ENCODE peak calls at places on chromosomes 3 and 15, in nine cellular contexts. One of them, this sample, is unnamed.

GRCh38 chr3:52108302-52109232 is 45.7 kb downstream of the POC1A start:
- DNase-seq in GM12891: no peak
- DNase-seq in sigmoid colon: peak
- DNase-seq in spleen: peak
- DNase-seq in breast epithelium: no peak
- DNase-seq in transverse colon: no peak
- DNase-seq in stomach: no peak
- DNase-seq in HepG2: no peak
- DNase-seq in endothelial cell of umbilical vein: no peak
- DNase-seq in this sample: no peak

GRCh38 chr3:139830817-139831216 is 104.2 kb upstream of the CLSTN2 start:
- DNase-seq in GM12891: no peak
- DNase-seq in sigmoid colon: no peak
- DNase-seq in spleen: no peak
- DNase-seq in breast epithelium: no peak
- DNase-seq in transverse colon: no peak
- DNase-seq in stomach: no peak
- DNase-seq in HepG2: no peak
- DNase-seq in endothelial cell of umbilical vein: no peak
- DNase-seq in this sample: no peak

GRCh38 chr15:33107950-33108349 is 86.6 kb downstream of the FMN1 start:
- DNase-seq in GM12891: no peak
- DNase-seq in sigmoid colon: no peak
- DNase-seq in spleen: no peak
- DNase-seq in breast epithelium: no peak
- DNase-seq in transverse colon: no peak
- DNase-seq in stomach: no peak
- DNase-seq in HepG2: no peak
- DNase-seq in endothelial cell of umbilical vein: no peak
- DNase-seq in this sample: no peak

GRCh38 chr3:7194081-7194835 is 333.3 kb downstream of the GRM7 start:
- DNase-seq in GM12891: no peak
- DNase-seq in sigmoid colon: no peak
- DNase-seq in spleen: no peak
- DNase-seq in breast epithelium: no peak
- DNase-seq in transverse colon: no peak
- DNase-seq in stomach: no peak
- DNase-seq in HepG2: no peak
- DNase-seq in endothelial cell of umbilical vein: no peak
- DNase-seq in this sample: no peak

GRCh38 chr3:18531662-18532061 is 106.5 kb upstream of the SATB1 start:
- DNase-seq in GM12891: no peak
- DNase-seq in sigmoid colon: no peak
- DNase-seq in spleen: no peak
- DNase-seq in breast epithelium: no peak
- DNase-seq in transverse colon: no peak
- DNase-seq in stomach: no peak
- DNase-seq in HepG2: no peak
- DNase-seq in endothelial cell of umbilical vein: no peak
- DNase-seq in this sample: no peak

GRCh38 chr3:42690191-42690590 is 4.9 kb downstream of the KLHL40 start:
- DNase-seq in GM12891: no peak
- DNase-seq in sigmoid colon: no peak
- DNase-seq in spleen: peak
- DNase-seq in breast epithelium: no peak
- DNase-seq in transverse colon: no peak
- DNase-seq in stomach: no peak
- DNase-seq in HepG2: no peak
- DNase-seq in endothelial cell of umbilical vein: no peak
- DNase-seq in this sample: no peak

GRCh38 chr3:174858353-174858752 is 781 bp upstream of the NAALADL2 start:
- DNase-seq in GM12891: no peak
- DNase-seq in sigmoid colon: no peak
- DNase-seq in spleen: no peak
- DNase-seq in breast epithelium: no peak
- DNase-seq in transverse colon: no peak
- DNase-seq in stomach: no peak
- DNase-seq in HepG2: no peak
- DNase-seq in endothelial cell of umbilical vein: no peak
- DNase-seq in this sample: no peak

GRCh38 chr15:44312108-44312507 is 23.6 kb downstream of the GOLM2 start:
- DNase-seq in GM12891: no peak
- DNase-seq in sigmoid colon: no peak
- DNase-seq in spleen: no peak
- DNase-seq in breast epithelium: no peak
- DNase-seq in transverse colon: no peak
- DNase-seq in stomach: no peak
- DNase-seq in HepG2: no peak
- DNase-seq in endothelial cell of umbilical vein: no peak
- DNase-seq in this sample: no peak

GRCh38 chr15:33142708-33143107 is 51.8 kb downstream of the FMN1 start:
- DNase-seq in GM12891: no peak
- DNase-seq in sigmoid colon: no peak
- DNase-seq in spleen: no peak
- DNase-seq in breast epithelium: no peak
- DNase-seq in transverse colon: no peak
- DNase-seq in stomach: no peak
- DNase-seq in HepG2: peak
- DNase-seq in endothelial cell of umbilical vein: no peak
- DNase-seq in this sample: no peak

GRCh38 chr3:121698513-121698912 is 37.8 kb upstream of the HCLS1 start:
- DNase-seq in GM12891: no peak
- DNase-seq in sigmoid colon: no peak
- DNase-seq in spleen: no peak
- DNase-seq in breast epithelium: no peak
- DNase-seq in transverse colon: no peak
- DNase-seq in stomach: no peak
- DNase-seq in HepG2: no peak
- DNase-seq in endothelial cell of umbilical vein: no peak
- DNase-seq in this sample: no peak

GRCh38 chr15:35505152-35505551 is 40.8 kb downstream of the DPH6 start:
- DNase-seq in GM12891: no peak
- DNase-seq in sigmoid colon: no peak
- DNase-seq in spleen: no peak
- DNase-seq in breast epithelium: no peak
- DNase-seq in transverse colon: no peak
- DNase-seq in stomach: no peak
- DNase-seq in HepG2: no peak
- DNase-seq in endothelial cell of umbilical vein: no peak
- DNase-seq in this sample: no peak

GRCh38 chr3:16114930-16115329 is 59.5 kb upstream of the GALNT15 start:
- DNase-seq in GM12891: no peak
- DNase-seq in sigmoid colon: no peak
- DNase-seq in spleen: no peak
- DNase-seq in breast epithelium: no peak
- DNase-seq in transverse colon: no peak
- DNase-seq in stomach: no peak
- DNase-seq in HepG2: no peak
- DNase-seq in endothelial cell of umbilical vein: no peak
- DNase-seq in this sample: no peak

GRCh38 chr3:16452265-16452664 is 61.2 kb downstream of the RFTN1 start:
- DNase-seq in GM12891: no peak
- DNase-seq in sigmoid colon: no peak
- DNase-seq in spleen: no peak
- DNase-seq in breast epithelium: no peak
- DNase-seq in transverse colon: no peak
- DNase-seq in stomach: no peak
- DNase-seq in HepG2: no peak
- DNase-seq in endothelial cell of umbilical vein: no peak
- DNase-seq in this sample: no peak

DNA sequence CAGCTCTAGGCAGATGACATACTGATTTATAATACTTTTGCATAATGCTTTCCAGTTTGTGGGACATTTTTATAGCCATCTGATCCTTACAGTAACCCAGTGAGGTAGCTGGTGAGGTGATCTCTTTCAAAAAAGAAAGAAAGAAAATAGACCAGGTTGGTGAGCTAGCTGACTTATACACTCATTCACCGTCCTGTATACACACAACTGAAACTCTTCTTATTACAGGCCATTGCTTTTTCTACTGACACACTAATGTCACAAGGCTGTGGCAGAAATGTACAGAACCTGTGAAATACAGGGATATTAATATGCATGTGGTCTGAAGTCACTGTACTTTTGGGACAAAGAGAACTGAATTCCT is 150.2 kb upstream of the BHLHE40 start:
- DNase-seq in GM12891: no peak
- DNase-seq in sigmoid colon: no peak
- DNase-seq in spleen: no peak
- DNase-seq in breast epithelium: no peak
- DNase-seq in transverse colon: no peak
- DNase-seq in stomach: no peak
- DNase-seq in HepG2: no peak
- DNase-seq in endothelial cell of umbilical vein: no peak
- DNase-seq in this sample: no peak
- TF ChIP-seq POLR2A in GM12891: no peak
- TF ChIP-seq POLR2A in sigmoid colon: no peak
- TF ChIP-seq POLR2A in spleen: no peak
- TF ChIP-seq POLR2A in breast epithelium: no peak
- TF ChIP-seq POLR2A in transverse colon: no peak
- TF ChIP-seq POLR2A in stomach: no peak
- TF ChIP-seq POLR2A in HepG2: no peak
- TF ChIP-seq POLR2A in endothelial cell of umbilical vein: no peak
- TF ChIP-seq POLR2A in this sample: no peak

GRCh38 chr15:39925112-39925830 is 5.2 kb upstream of the GPR176 start:
- DNase-seq in GM12891: no peak
- DNase-seq in sigmoid colon: no peak
- DNase-seq in spleen: no peak
- DNase-seq in breast epithelium: no peak
- DNase-seq in transverse colon: no peak
- DNase-seq in stomach: no peak
- DNase-seq in HepG2: no peak
- DNase-seq in endothelial cell of umbilical vein: peak
- DNase-seq in this sample: no peak
- TF ChIP-seq POLR2AphosphoS5 in GM12891: no peak
- TF ChIP-seq POLR2AphosphoS5 in sigmoid colon: no peak
- TF ChIP-seq POLR2AphosphoS5 in spleen: no peak
- TF ChIP-seq POLR2AphosphoS5 in breast epithelium: no peak
- TF ChIP-seq POLR2AphosphoS5 in transverse colon: no peak
- TF ChIP-seq POLR2AphosphoS5 in stomach: no peak
- TF ChIP-seq POLR2AphosphoS5 in HepG2: no peak
- TF ChIP-seq POLR2AphosphoS5 in endothelial cell of umbilical vein: no peak
- TF ChIP-seq POLR2AphosphoS5 in this sample: no peak

DNA sequence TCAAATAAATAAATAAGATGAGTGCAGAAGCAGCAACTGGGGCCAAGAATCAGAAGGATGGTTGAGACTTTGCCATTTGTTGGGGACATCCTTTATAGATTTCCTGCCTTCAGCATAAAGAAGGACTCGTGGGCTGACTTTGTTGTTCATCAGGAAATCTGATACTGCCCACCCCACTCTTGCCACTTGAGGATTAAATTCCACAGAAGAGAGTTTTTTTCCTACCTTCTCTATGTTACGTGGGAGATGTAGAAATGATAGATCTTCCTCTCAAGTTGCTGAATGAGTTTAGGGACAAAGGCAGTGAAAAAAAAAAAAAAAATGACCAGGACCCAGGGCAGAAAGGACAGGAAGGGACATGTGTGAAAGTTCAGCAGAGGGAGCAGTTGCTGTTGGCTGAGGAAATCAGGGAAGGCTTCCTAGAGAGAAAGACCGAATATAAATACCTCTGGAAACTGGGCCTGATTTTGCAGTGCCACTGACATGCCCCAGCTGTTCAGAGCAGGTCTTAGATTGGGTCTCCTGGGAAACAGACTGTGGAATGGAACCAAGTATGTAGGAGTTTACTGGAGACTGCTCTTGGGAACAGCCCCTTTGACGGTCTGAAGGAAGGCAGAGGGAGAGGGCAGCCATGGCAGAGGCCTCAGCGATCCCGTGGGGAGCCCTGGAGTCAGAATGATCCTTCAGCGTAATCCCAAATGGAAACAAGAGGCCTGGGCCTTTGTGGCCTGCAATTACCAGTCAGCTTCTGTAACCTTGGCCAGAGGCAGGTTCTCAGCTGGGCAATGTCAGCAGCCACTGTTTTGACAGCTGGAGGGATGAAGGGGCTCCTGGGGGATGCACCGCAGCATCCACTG is 50.9 kb downstream of the C3orf20 start:
- DNase-seq in GM12891: no peak
- DNase-seq in sigmoid colon: peak
- DNase-seq in spleen: no peak
- DNase-seq in breast epithelium: no peak
- DNase-seq in transverse colon: peak
- DNase-seq in stomach: peak
- DNase-seq in HepG2: no peak
- DNase-seq in endothelial cell of umbilical vein: no peak
- DNase-seq in this sample: no peak
- TF ChIP-seq POLR2A in GM12891: no peak
- TF ChIP-seq POLR2A in sigmoid colon: no peak
- TF ChIP-seq POLR2A in spleen: no peak
- TF ChIP-seq POLR2A in breast epithelium: no peak
- TF ChIP-seq POLR2A in transverse colon: no peak
- TF ChIP-seq POLR2A in stomach: no peak
- TF ChIP-seq POLR2A in HepG2: no peak
- TF ChIP-seq POLR2A in endothelial cell of umbilical vein: no peak
- TF ChIP-seq POLR2A in this sample: no peak

GRCh38 chr3:63990204-63990603 is 33.1 kb downstream of the PSMD6 start:
- DNase-seq in GM12891: no peak
- DNase-seq in sigmoid colon: no peak
- DNase-seq in spleen: peak
- DNase-seq in breast epithelium: no peak
- DNase-seq in transverse colon: no peak
- DNase-seq in stomach: no peak
- DNase-seq in HepG2: no peak
- DNase-seq in endothelial cell of umbilical vein: no peak
- DNase-seq in this sample: no peak

GRCh38 chr3:63988943-63989342 is 34.4 kb downstream of the PSMD6 start:
- DNase-seq in GM12891: no peak
- DNase-seq in sigmoid colon: no peak
- DNase-seq in spleen: no peak
- DNase-seq in breast epithelium: no peak
- DNase-seq in transverse colon: no peak
- DNase-seq in stomach: no peak
- DNase-seq in HepG2: no peak
- DNase-seq in endothelial cell of umbilical vein: no peak
- DNase-seq in this sample: no peak

GRCh38 chr3:63992461-63993209 is 30.7 kb downstream of the PSMD6 start:
- DNase-seq in GM12891: no peak
- DNase-seq in sigmoid colon: no peak
- DNase-seq in spleen: no peak
- DNase-seq in breast epithelium: no peak
- DNase-seq in transverse colon: no peak
- DNase-seq in stomach: no peak
- DNase-seq in HepG2: no peak
- DNase-seq in endothelial cell of umbilical vein: no peak
- DNase-seq in this sample: no peak

GRCh38 chr3:63991666-63992065 is 31.6 kb downstream of the PSMD6 start:
- DNase-seq in GM12891: no peak
- DNase-seq in sigmoid colon: no peak
- DNase-seq in spleen: no peak
- DNase-seq in breast epithelium: no peak
- DNase-seq in transverse colon: no peak
- DNase-seq in stomach: no peak
- DNase-seq in HepG2: no peak
- DNase-seq in endothelial cell of umbilical vein: no peak
- DNase-seq in this sample: no peak

DNA sequence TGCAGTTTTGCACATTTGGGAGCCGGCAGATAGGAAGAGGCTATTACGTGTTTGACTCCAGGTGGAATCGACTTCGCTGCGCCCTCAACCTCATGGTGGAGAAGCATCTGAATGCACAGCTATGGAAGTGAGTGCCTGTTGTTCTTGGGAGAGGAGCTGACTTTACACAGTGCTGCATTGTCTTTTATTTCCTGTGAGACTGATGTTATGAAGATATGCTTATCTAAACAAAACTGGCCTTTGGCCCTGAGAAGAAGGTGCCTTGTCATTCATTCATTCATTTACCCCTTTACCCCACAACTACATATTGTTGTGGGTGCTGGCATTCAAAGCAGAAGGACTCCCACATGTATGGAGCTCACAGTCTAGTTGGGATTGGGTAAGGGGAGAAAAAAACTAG is 32.6 kb downstream of the PSMD6 start:
- DNase-seq in GM12891: no peak
- DNase-seq in sigmoid colon: no peak
- DNase-seq in spleen: no peak
- DNase-seq in breast epithelium: no peak
- DNase-seq in transverse colon: no peak
- DNase-seq in stomach: no peak
- DNase-seq in HepG2: peak
- DNase-seq in endothelial cell of umbilical vein: peak
- DNase-seq in this sample: no peak
- TF ChIP-seq POLR2AphosphoS5 in GM12891: no peak
- TF ChIP-seq POLR2AphosphoS5 in sigmoid colon: no peak
- TF ChIP-seq POLR2AphosphoS5 in spleen: no peak
- TF ChIP-seq POLR2AphosphoS5 in breast epithelium: no peak
- TF ChIP-seq POLR2AphosphoS5 in transverse colon: no peak
- TF ChIP-seq POLR2AphosphoS5 in stomach: no peak
- TF ChIP-seq POLR2AphosphoS5 in HepG2: no peak
- TF ChIP-seq POLR2AphosphoS5 in endothelial cell of umbilical vein: no peak
- TF ChIP-seq POLR2AphosphoS5 in this sample: no peak